ENCODE peak calls at places on chromosomes 7 and 10, in five cellular contexts. One of them, this sample, is unnamed.

GRCh38 chr7:97731736-97732370 is at the start of gene TAC1:
- DNase-seq in bronchial epithelial cell: peak; percentile 36
- DNase-seq in T-helper 2 cell: no peak
- DNase-seq in head of caudate nucleus: peak; percentile 36
- DNase-seq in naive thymus-derived CD4-positive, alpha-beta T cell: no peak
- DNase-seq in this sample: no peak

GRCh38 chr7:30163231-30163894 is 28.6 kb downstream of the MTURN start:
- DNase-seq in head of caudate nucleus: peak; percentile 66
- DNase-seq in bronchial epithelial cell: peak; percentile 94
- DNase-seq in naive thymus-derived CD4-positive, alpha-beta T cell: no peak
- DNase-seq in T-helper 2 cell: no peak
- DNase-seq in this sample: peak; percentile 17

GRCh38 chr7:143885951-143886350 is 16.0 kb downstream of the TCAF1 start:
- DNase-seq in naive thymus-derived CD4-positive, alpha-beta T cell: no peak
- DNase-seq in T-helper 2 cell: no peak
- DNase-seq in bronchial epithelial cell: no peak
- DNase-seq in head of caudate nucleus: no peak
- DNase-seq in this sample: no peak

GRCh38 chr10:60646966-60647796 is 131.1 kb upstream of the CDK1 start:
- DNase-seq in bronchial epithelial cell: peak; percentile 60
- DNase-seq in head of caudate nucleus: no peak
- DNase-seq in naive thymus-derived CD4-positive, alpha-beta T cell: peak; percentile 16
- DNase-seq in T-helper 2 cell: no peak
- DNase-seq in this sample: peak; percentile 15

GRCh38 chr7:40315277-40315676 is 180.5 kb downstream of the SUGCT start:
- DNase-seq in bronchial epithelial cell: no peak
- DNase-seq in naive thymus-derived CD4-positive, alpha-beta T cell: no peak
- DNase-seq in T-helper 2 cell: no peak
- DNase-seq in head of caudate nucleus: no peak
- DNase-seq in this sample: no peak

GRCh38 chr7:111424768-111425167 is 137.5 kb downstream of the IMMP2L start:
- DNase-seq in head of caudate nucleus: no peak
- DNase-seq in naive thymus-derived CD4-positive, alpha-beta T cell: no peak
- DNase-seq in bronchial epithelial cell: peak; percentile 59
- DNase-seq in T-helper 2 cell: no peak
- DNase-seq in this sample: no peak

GRCh38 chr10:8033812-8034665 is 20.4 kb upstream of the GATA3 start:
- DNase-seq in naive thymus-derived CD4-positive, alpha-beta T cell: no peak
- DNase-seq in head of caudate nucleus: no peak
- DNase-seq in T-helper 2 cell: no peak
- DNase-seq in bronchial epithelial cell: no peak
- DNase-seq in this sample: no peak

GRCh38 chr7:22319424-22320403 is 37.2 kb downstream of the RAPGEF5 start:
- DNase-seq in bronchial epithelial cell: peak; percentile 28
- DNase-seq in head of caudate nucleus: no peak
- DNase-seq in T-helper 2 cell: no peak
- DNase-seq in naive thymus-derived CD4-positive, alpha-beta T cell: no peak
- DNase-seq in this sample: no peak

GRCh38 chr10:3397846-3398245 is 225.3 kb upstream of the PITRM1 start:
- DNase-seq in T-helper 2 cell: no peak
- DNase-seq in head of caudate nucleus: no peak
- DNase-seq in bronchial epithelial cell: no peak
- DNase-seq in naive thymus-derived CD4-positive, alpha-beta T cell: no peak
- DNase-seq in this sample: no peak

GRCh38 chr7:14888904-14889482 is 13.6 kb downstream of the DGKB start:
- DNase-seq in bronchial epithelial cell: no peak
- DNase-seq in naive thymus-derived CD4-positive, alpha-beta T cell: no peak
- DNase-seq in head of caudate nucleus: no peak
- DNase-seq in T-helper 2 cell: no peak
- DNase-seq in this sample: no peak

GRCh38 chr10:27741173-27742091 is 4.2 kb downstream of the MKX start:
- DNase-seq in naive thymus-derived CD4-positive, alpha-beta T cell: no peak
- DNase-seq in T-helper 2 cell: no peak
- DNase-seq in head of caudate nucleus: no peak
- DNase-seq in bronchial epithelial cell: no peak
- DNase-seq in this sample: no peak

GRCh38 chr7:20651960-20652544 is 36.6 kb downstream of the ABCB5 start:
- DNase-seq in bronchial epithelial cell: peak; percentile 29
- DNase-seq in T-helper 2 cell: no peak
- DNase-seq in head of caudate nucleus: no peak
- DNase-seq in naive thymus-derived CD4-positive, alpha-beta T cell: no peak
- DNase-seq in this sample: no peak

GRCh38 chr7:105691029-105691691 is 109.9 kb upstream of the EFCAB10 start:
- DNase-seq in naive thymus-derived CD4-positive, alpha-beta T cell: peak; percentile 59
- DNase-seq in head of caudate nucleus: no peak
- DNase-seq in T-helper 2 cell: peak; percentile 15
- DNase-seq in bronchial epithelial cell: no peak
- DNase-seq in this sample: no peak

GRCh38 chr10:42926831-42927230 is 144.2 kb downstream of the BMS1 start:
- DNase-seq in naive thymus-derived CD4-positive, alpha-beta T cell: no peak
- DNase-seq in bronchial epithelial cell: no peak
- DNase-seq in head of caudate nucleus: no peak
- DNase-seq in T-helper 2 cell: no peak
- DNase-seq in this sample: no peak

GRCh38 chr7:128259131-128260056 is 18.3 kb downstream of the LEP start:
- DNase-seq in T-helper 2 cell: no peak
- DNase-seq in head of caudate nucleus: no peak
- DNase-seq in naive thymus-derived CD4-positive, alpha-beta T cell: no peak
- DNase-seq in bronchial epithelial cell: peak; percentile 94
- DNase-seq in this sample: no peak

GRCh38 chr10:89793649-89794254 is 92.4 kb downstream of the KIF20B start:
- DNase-seq in bronchial epithelial cell: peak; percentile 70
- DNase-seq in head of caudate nucleus: no peak
- DNase-seq in T-helper 2 cell: no peak
- DNase-seq in naive thymus-derived CD4-positive, alpha-beta T cell: peak; percentile 28
- DNase-seq in this sample: peak; percentile 14